ENCODE peak calls at places on chromosome 21, in ten cellular contexts. One of them, this sample, is unnamed.

GRCh38 chr21:41321211-41321907 is 4.8 kb downstream of the FAM3B start:
- DNase-seq in HT1080: no peak
- DNase-seq in GM04504: no peak
- DNase-seq in cardiac fibroblast: no peak
- DNase-seq in stimulated activated CD4-positive, alpha-beta T cell treated with anti-CD3 and anti-CD28 coated beads, Interleukin-12 subunit alpha, Interleukin-12 subunit beta, amount 100 ng/mL, for 4 hours: no peak
- DNase-seq in uterus: no peak
- DNase-seq in NCI-H524: no peak
- DNase-seq in H9: no peak
- DNase-seq in kidney glomerular epithelial cell: no peak
- DNase-seq in kidney epithelial cell: no peak
- DNase-seq in this sample: no peak

GRCh38 chr21:35484856-35485255 is 435.8 kb upstream of the RUNX1 start:
- DNase-seq in HT1080: no peak
- DNase-seq in GM04504: no peak
- DNase-seq in cardiac fibroblast: no peak
- DNase-seq in stimulated activated CD4-positive, alpha-beta T cell treated with anti-CD3 and anti-CD28 coated beads, Interleukin-12 subunit alpha, Interleukin-12 subunit beta, amount 100 ng/mL, for 4 hours: no peak
- DNase-seq in uterus: no peak
- DNase-seq in NCI-H524: no peak
- DNase-seq in H9: no peak
- DNase-seq in kidney glomerular epithelial cell: no peak
- DNase-seq in kidney epithelial cell: no peak
- DNase-seq in this sample: no peak

GRCh38 chr21:36602735-36603134 is 96.2 kb upstream of the SIM2 start:
- DNase-seq in HT1080: no peak
- DNase-seq in GM04504: no peak
- DNase-seq in cardiac fibroblast: no peak
- DNase-seq in stimulated activated CD4-positive, alpha-beta T cell treated with anti-CD3 and anti-CD28 coated beads, Interleukin-12 subunit alpha, Interleukin-12 subunit beta, amount 100 ng/mL, for 4 hours: no peak
- DNase-seq in uterus: no peak
- DNase-seq in NCI-H524: no peak
- DNase-seq in H9: no peak
- DNase-seq in kidney glomerular epithelial cell: no peak
- DNase-seq in kidney epithelial cell: no peak
- DNase-seq in this sample: no peak

GRCh38 chr21:45414396-45415187 is 9.6 kb downstream of the COL18A1 start:
- DNase-seq in HT1080: no peak
- DNase-seq in GM04504: no peak
- DNase-seq in cardiac fibroblast: no peak
- DNase-seq in stimulated activated CD4-positive, alpha-beta T cell treated with anti-CD3 and anti-CD28 coated beads, Interleukin-12 subunit alpha, Interleukin-12 subunit beta, amount 100 ng/mL, for 4 hours: no peak
- DNase-seq in uterus: no peak
- DNase-seq in NCI-H524: no peak
- DNase-seq in H9: no peak
- DNase-seq in kidney glomerular epithelial cell: no peak
- DNase-seq in kidney epithelial cell: no peak
- DNase-seq in this sample: no peak

GRCh38 chr21:24590261-24590660 is 1017.0 kb downstream of the MRPL39 start:
- DNase-seq in HT1080: no peak
- DNase-seq in GM04504: no peak
- DNase-seq in cardiac fibroblast: no peak
- DNase-seq in stimulated activated CD4-positive, alpha-beta T cell treated with anti-CD3 and anti-CD28 coated beads, Interleukin-12 subunit alpha, Interleukin-12 subunit beta, amount 100 ng/mL, for 4 hours: no peak
- DNase-seq in uterus: no peak
- DNase-seq in NCI-H524: peak
- DNase-seq in H9: no peak
- DNase-seq in kidney glomerular epithelial cell: no peak
- DNase-seq in kidney epithelial cell: no peak
- DNase-seq in this sample: peak

GRCh38 chr21:38948377-38948776 is 142.6 kb downstream of the ETS2 start:
- DNase-seq in HT1080: no peak
- DNase-seq in GM04504: no peak
- DNase-seq in cardiac fibroblast: no peak
- DNase-seq in stimulated activated CD4-positive, alpha-beta T cell treated with anti-CD3 and anti-CD28 coated beads, Interleukin-12 subunit alpha, Interleukin-12 subunit beta, amount 100 ng/mL, for 4 hours: no peak
- DNase-seq in uterus: no peak
- DNase-seq in NCI-H524: peak
- DNase-seq in H9: no peak
- DNase-seq in kidney glomerular epithelial cell: peak
- DNase-seq in kidney epithelial cell: no peak
- DNase-seq in this sample: no peak

GRCh38 chr21:34571994-34572393 is 42.9 kb downstream of the RCAN1 start:
- DNase-seq in HT1080: no peak
- DNase-seq in GM04504: no peak
- DNase-seq in cardiac fibroblast: no peak
- DNase-seq in stimulated activated CD4-positive, alpha-beta T cell treated with anti-CD3 and anti-CD28 coated beads, Interleukin-12 subunit alpha, Interleukin-12 subunit beta, amount 100 ng/mL, for 4 hours: no peak
- DNase-seq in uterus: no peak
- DNase-seq in NCI-H524: no peak
- DNase-seq in H9: no peak
- DNase-seq in kidney glomerular epithelial cell: no peak
- DNase-seq in kidney epithelial cell: no peak
- DNase-seq in this sample: no peak

GRCh38 chr21:43808832-43809251 is 19.5 kb downstream of the RRP1 start:
- DNase-seq in HT1080: no peak
- DNase-seq in GM04504: no peak
- DNase-seq in cardiac fibroblast: no peak
- DNase-seq in stimulated activated CD4-positive, alpha-beta T cell treated with anti-CD3 and anti-CD28 coated beads, Interleukin-12 subunit alpha, Interleukin-12 subunit beta, amount 100 ng/mL, for 4 hours: no peak
- DNase-seq in uterus: no peak
- DNase-seq in NCI-H524: no peak
- DNase-seq in H9: no peak
- DNase-seq in kidney glomerular epithelial cell: no peak
- DNase-seq in kidney epithelial cell: no peak
- DNase-seq in this sample: no peak

GRCh38 chr21:15823486-15824150 is 93.8 kb downstream of the USP25 start:
- DNase-seq in HT1080: no peak
- DNase-seq in GM04504: no peak
- DNase-seq in cardiac fibroblast: no peak
- DNase-seq in stimulated activated CD4-positive, alpha-beta T cell treated with anti-CD3 and anti-CD28 coated beads, Interleukin-12 subunit alpha, Interleukin-12 subunit beta, amount 100 ng/mL, for 4 hours: no peak
- DNase-seq in uterus: no peak
- DNase-seq in NCI-H524: no peak
- DNase-seq in H9: no peak
- DNase-seq in kidney glomerular epithelial cell: no peak
- DNase-seq in kidney epithelial cell: no peak
- DNase-seq in this sample: no peak

GRCh38 chr21:40567511-40567910 is 279.4 kb downstream of the DSCAM start:
- DNase-seq in HT1080: no peak
- DNase-seq in GM04504: no peak
- DNase-seq in cardiac fibroblast: no peak
- DNase-seq in stimulated activated CD4-positive, alpha-beta T cell treated with anti-CD3 and anti-CD28 coated beads, Interleukin-12 subunit alpha, Interleukin-12 subunit beta, amount 100 ng/mL, for 4 hours: no peak
- DNase-seq in uterus: no peak
- DNase-seq in NCI-H524: peak
- DNase-seq in H9: no peak
- DNase-seq in kidney glomerular epithelial cell: no peak
- DNase-seq in kidney epithelial cell: no peak
- DNase-seq in this sample: peak

GRCh38 chr21:37413553-37414291 is 47.1 kb downstream of the DYRK1A start:
- DNase-seq in HT1080: no peak
- DNase-seq in GM04504: no peak
- DNase-seq in cardiac fibroblast: no peak
- DNase-seq in stimulated activated CD4-positive, alpha-beta T cell treated with anti-CD3 and anti-CD28 coated beads, Interleukin-12 subunit alpha, Interleukin-12 subunit beta, amount 100 ng/mL, for 4 hours: no peak
- DNase-seq in uterus: no peak
- DNase-seq in NCI-H524: no peak
- DNase-seq in H9: no peak
- DNase-seq in kidney glomerular epithelial cell: no peak
- DNase-seq in kidney epithelial cell: no peak
- DNase-seq in this sample: no peak

GRCh38 chr21:44485796-44486195 is 30.5 kb downstream of the LRRC3 start:
- DNase-seq in HT1080: no peak
- DNase-seq in GM04504: no peak
- DNase-seq in cardiac fibroblast: no peak
- DNase-seq in stimulated activated CD4-positive, alpha-beta T cell treated with anti-CD3 and anti-CD28 coated beads, Interleukin-12 subunit alpha, Interleukin-12 subunit beta, amount 100 ng/mL, for 4 hours: no peak
- DNase-seq in uterus: no peak
- DNase-seq in NCI-H524: no peak
- DNase-seq in H9: no peak
- DNase-seq in kidney glomerular epithelial cell: no peak
- DNase-seq in kidney epithelial cell: no peak
- DNase-seq in this sample: no peak

GRCh38 chr21:42684109-42684916 is 30.9 kb downstream of the PDE9A start:
- DNase-seq in HT1080: no peak
- DNase-seq in GM04504: no peak
- DNase-seq in cardiac fibroblast: peak
- DNase-seq in stimulated activated CD4-positive, alpha-beta T cell treated with anti-CD3 and anti-CD28 coated beads, Interleukin-12 subunit alpha, Interleukin-12 subunit beta, amount 100 ng/mL, for 4 hours: peak
- DNase-seq in uterus: no peak
- DNase-seq in NCI-H524: no peak
- DNase-seq in H9: no peak
- DNase-seq in kidney glomerular epithelial cell: no peak
- DNase-seq in kidney epithelial cell: no peak
- DNase-seq in this sample: no peak

GRCh38 chr21:25487046-25487594 is 120.2 kb downstream of the MRPL39 start:
- DNase-seq in HT1080: no peak
- DNase-seq in GM04504: no peak
- DNase-seq in cardiac fibroblast: no peak
- DNase-seq in stimulated activated CD4-positive, alpha-beta T cell treated with anti-CD3 and anti-CD28 coated beads, Interleukin-12 subunit alpha, Interleukin-12 subunit beta, amount 100 ng/mL, for 4 hours: no peak
- DNase-seq in uterus: no peak
- DNase-seq in NCI-H524: no peak
- DNase-seq in H9: no peak
- DNase-seq in kidney glomerular epithelial cell: no peak
- DNase-seq in kidney epithelial cell: no peak
- DNase-seq in this sample: no peak

GRCh38 chr21:32196001-32196400 is 82.8 kb downstream of the MIS18A start:
- DNase-seq in HT1080: no peak
- DNase-seq in GM04504: no peak
- DNase-seq in cardiac fibroblast: no peak
- DNase-seq in stimulated activated CD4-positive, alpha-beta T cell treated with anti-CD3 and anti-CD28 coated beads, Interleukin-12 subunit alpha, Interleukin-12 subunit beta, amount 100 ng/mL, for 4 hours: no peak
- DNase-seq in uterus: no peak
- DNase-seq in NCI-H524: no peak
- DNase-seq in H9: no peak
- DNase-seq in kidney glomerular epithelial cell: no peak
- DNase-seq in kidney epithelial cell: no peak
- DNase-seq in this sample: no peak

GRCh38 chr21:37450385-37451044 is 83.9 kb downstream of the DYRK1A start:
- DNase-seq in HT1080: peak
- DNase-seq in GM04504: no peak
- DNase-seq in cardiac fibroblast: peak
- DNase-seq in stimulated activated CD4-positive, alpha-beta T cell treated with anti-CD3 and anti-CD28 coated beads, Interleukin-12 subunit alpha, Interleukin-12 subunit beta, amount 100 ng/mL, for 4 hours: no peak
- DNase-seq in uterus: no peak
- DNase-seq in NCI-H524: no peak
- DNase-seq in H9: no peak
- DNase-seq in kidney glomerular epithelial cell: peak
- DNase-seq in kidney epithelial cell: no peak
- DNase-seq in this sample: no peak

GRCh38 chr21:45126983-45127382 is 52.6 kb downstream of the ADARB1 start:
- DNase-seq in HT1080: no peak
- DNase-seq in GM04504: no peak
- DNase-seq in cardiac fibroblast: no peak
- DNase-seq in stimulated activated CD4-positive, alpha-beta T cell treated with anti-CD3 and anti-CD28 coated beads, Interleukin-12 subunit alpha, Interleukin-12 subunit beta, amount 100 ng/mL, for 4 hours: no peak
- DNase-seq in uterus: no peak
- DNase-seq in NCI-H524: no peak
- DNase-seq in H9: no peak
- DNase-seq in kidney glomerular epithelial cell: no peak
- DNase-seq in kidney epithelial cell: no peak
- DNase-seq in this sample: no peak

GRCh38 chr21:19855522-19855921 is 1142.7 kb upstream of the NCAM2 start:
- DNase-seq in HT1080: no peak
- DNase-seq in GM04504: no peak
- DNase-seq in cardiac fibroblast: no peak
- DNase-seq in stimulated activated CD4-positive, alpha-beta T cell treated with anti-CD3 and anti-CD28 coated beads, Interleukin-12 subunit alpha, Interleukin-12 subunit beta, amount 100 ng/mL, for 4 hours: no peak
- DNase-seq in uterus: no peak
- DNase-seq in NCI-H524: no peak
- DNase-seq in H9: no peak
- DNase-seq in kidney glomerular epithelial cell: no peak
- DNase-seq in kidney epithelial cell: no peak
- DNase-seq in this sample: no peak

GRCh38 chr21:17455028-17455353 is 57.9 kb upstream of the CXADR start:
- DNase-seq in HT1080: no peak
- DNase-seq in GM04504: no peak
- DNase-seq in cardiac fibroblast: no peak
- DNase-seq in stimulated activated CD4-positive, alpha-beta T cell treated with anti-CD3 and anti-CD28 coated beads, Interleukin-12 subunit alpha, Interleukin-12 subunit beta, amount 100 ng/mL, for 4 hours: no peak
- DNase-seq in uterus: no peak
- DNase-seq in NCI-H524: peak
- DNase-seq in H9: no peak
- DNase-seq in kidney glomerular epithelial cell: no peak
- DNase-seq in kidney epithelial cell: no peak
- DNase-seq in this sample: peak

GRCh38 chr21:38942617-38943245 is 137.0 kb downstream of the ETS2 start:
- DNase-seq in HT1080: no peak
- DNase-seq in GM04504: no peak
- DNase-seq in cardiac fibroblast: no peak
- DNase-seq in stimulated activated CD4-positive, alpha-beta T cell treated with anti-CD3 and anti-CD28 coated beads, Interleukin-12 subunit alpha, Interleukin-12 subunit beta, amount 100 ng/mL, for 4 hours: no peak
- DNase-seq in uterus: no peak
- DNase-seq in NCI-H524: no peak
- DNase-seq in H9: no peak
- DNase-seq in kidney glomerular epithelial cell: no peak
- DNase-seq in kidney epithelial cell: no peak
- DNase-seq in this sample: no peak

GRCh38 chr21:36395353-36396111 is 10.3 kb downstream of the CHAF1B start:
- DNase-seq in HT1080: no peak
- DNase-seq in GM04504: no peak
- DNase-seq in cardiac fibroblast: no peak
- DNase-seq in stimulated activated CD4-positive, alpha-beta T cell treated with anti-CD3 and anti-CD28 coated beads, Interleukin-12 subunit alpha, Interleukin-12 subunit beta, amount 100 ng/mL, for 4 hours: no peak
- DNase-seq in uterus: no peak
- DNase-seq in NCI-H524: peak
- DNase-seq in H9: no peak
- DNase-seq in kidney glomerular epithelial cell: no peak
- DNase-seq in kidney epithelial cell: no peak
- DNase-seq in this sample: no peak

GRCh38 chr21:44509539-44509938 is 30.5 kb downstream of the KRTAP10-1 start:
- DNase-seq in HT1080: peak
- DNase-seq in GM04504: no peak
- DNase-seq in cardiac fibroblast: no peak
- DNase-seq in stimulated activated CD4-positive, alpha-beta T cell treated with anti-CD3 and anti-CD28 coated beads, Interleukin-12 subunit alpha, Interleukin-12 subunit beta, amount 100 ng/mL, for 4 hours: no peak
- DNase-seq in uterus: no peak
- DNase-seq in NCI-H524: peak
- DNase-seq in H9: no peak
- DNase-seq in kidney glomerular epithelial cell: no peak
- DNase-seq in kidney epithelial cell: no peak
- DNase-seq in this sample: peak

GRCh38 chr21:14900058-14900457 is 164.7 kb downstream of the NRIP1 start:
- DNase-seq in HT1080: peak
- DNase-seq in GM04504: no peak
- DNase-seq in cardiac fibroblast: no peak
- DNase-seq in stimulated activated CD4-positive, alpha-beta T cell treated with anti-CD3 and anti-CD28 coated beads, Interleukin-12 subunit alpha, Interleukin-12 subunit beta, amount 100 ng/mL, for 4 hours: no peak
- DNase-seq in uterus: no peak
- DNase-seq in NCI-H524: peak
- DNase-seq in H9: no peak
- DNase-seq in kidney glomerular epithelial cell: peak
- DNase-seq in kidney epithelial cell: no peak
- DNase-seq in this sample: no peak

GRCh38 chr21:44942566-44942965 is 2.7 kb downstream of the SLX9 start:
- DNase-seq in HT1080: no peak
- DNase-seq in GM04504: no peak
- DNase-seq in cardiac fibroblast: no peak
- DNase-seq in stimulated activated CD4-positive, alpha-beta T cell treated with anti-CD3 and anti-CD28 coated beads, Interleukin-12 subunit alpha, Interleukin-12 subunit beta, amount 100 ng/mL, for 4 hours: no peak
- DNase-seq in uterus: no peak
- DNase-seq in NCI-H524: no peak
- DNase-seq in H9: no peak
- DNase-seq in kidney glomerular epithelial cell: no peak
- DNase-seq in kidney epithelial cell: no peak
- DNase-seq in this sample: no peak

GRCh38 chr21:42632336-42632751 is 21.1 kb upstream of the PDE9A start:
- DNase-seq in HT1080: no peak
- DNase-seq in GM04504: no peak
- DNase-seq in cardiac fibroblast: no peak
- DNase-seq in stimulated activated CD4-positive, alpha-beta T cell treated with anti-CD3 and anti-CD28 coated beads, Interleukin-12 subunit alpha, Interleukin-12 subunit beta, amount 100 ng/mL, for 4 hours: no peak
- DNase-seq in uterus: no peak
- DNase-seq in NCI-H524: no peak
- DNase-seq in H9: no peak
- DNase-seq in kidney glomerular epithelial cell: no peak
- DNase-seq in kidney epithelial cell: no peak
- DNase-seq in this sample: no peak

GRCh38 chr21:38976900-38977299 is 171.2 kb downstream of the ETS2 start:
- DNase-seq in HT1080: no peak
- DNase-seq in GM04504: no peak
- DNase-seq in cardiac fibroblast: no peak
- DNase-seq in stimulated activated CD4-positive, alpha-beta T cell treated with anti-CD3 and anti-CD28 coated beads, Interleukin-12 subunit alpha, Interleukin-12 subunit beta, amount 100 ng/mL, for 4 hours: no peak
- DNase-seq in uterus: no peak
- DNase-seq in NCI-H524: no peak
- DNase-seq in H9: no peak
- DNase-seq in kidney glomerular epithelial cell: no peak
- DNase-seq in kidney epithelial cell: no peak
- DNase-seq in this sample: no peak

GRCh38 chr21:45580576-45581321 is 38.5 kb upstream of the SLC19A1 start:
- DNase-seq in HT1080: no peak
- DNase-seq in GM04504: no peak
- DNase-seq in cardiac fibroblast: no peak
- DNase-seq in stimulated activated CD4-positive, alpha-beta T cell treated with anti-CD3 and anti-CD28 coated beads, Interleukin-12 subunit alpha, Interleukin-12 subunit beta, amount 100 ng/mL, for 4 hours: no peak
- DNase-seq in uterus: peak
- DNase-seq in NCI-H524: no peak
- DNase-seq in H9: no peak
- DNase-seq in kidney glomerular epithelial cell: no peak
- DNase-seq in kidney epithelial cell: no peak
- DNase-seq in this sample: no peak

GRCh38 chr21:42505090-42505726 is 8.4 kb upstream of the SLC37A1 start:
- DNase-seq in HT1080: no peak
- DNase-seq in GM04504: no peak
- DNase-seq in cardiac fibroblast: no peak
- DNase-seq in stimulated activated CD4-positive, alpha-beta T cell treated with anti-CD3 and anti-CD28 coated beads, Interleukin-12 subunit alpha, Interleukin-12 subunit beta, amount 100 ng/mL, for 4 hours: no peak
- DNase-seq in uterus: no peak
- DNase-seq in NCI-H524: no peak
- DNase-seq in H9: no peak
- DNase-seq in kidney glomerular epithelial cell: no peak
- DNase-seq in kidney epithelial cell: no peak
- DNase-seq in this sample: no peak